ENCODE peak calls at places on chromosomes 7 and 10, in nine cellular contexts. H is heart left ventricle, A is prostate gland, Y is suprapubic skin, K is uterus, T is NB4, E is A549, Z is IMR-90, W is right lobe of liver. L is an unnamed sample.

GRCh38 chr7:138126928-138127327 is 50.7 kb downstream of the AKR1D1 start:
- DNase-seq in H (no peak), A (no peak), Y (no peak), K (no peak), T (no peak), E (no peak), Z (no peak), W (no peak), L (no peak)

GRCh38 chr7:69342154-69342884 is 256.0 kb upstream of the AUTS2 start:
- DNase-seq in H (no peak), A (no peak), Y (no peak), K (no peak), T (no peak), E (no peak), Z (no peak), W (peak), L (no peak)

GRCh38 chr10:37685741-37686683 is 171.4 kb downstream of the ZNF248 start:
- DNase-seq in H (no peak), A (no peak), Y (no peak), K (no peak), T (no peak), E (no peak), Z (no peak), W (no peak), L (no peak)

GRCh38 chr7:47783456-47784240 is 164.6 kb downstream of the PKD1L1 start:
- DNase-seq in H (no peak), A (no peak), Y (no peak), K (peak), T (no peak), E (peak), Z (peak), W (no peak), L (peak)

GRCh38 chr7:155660059-155660757 is 15.7 kb downstream of the RBM33 start:
- DNase-seq in H (no peak), A (no peak), Y (no peak), K (no peak), T (peak), E (no peak), Z (peak), W (no peak), L (no peak)

GRCh38 chr10:2979267-2979660 is 88.1 kb upstream of the PFKP start:
- DNase-seq in H (no peak), A (no peak), Y (no peak), K (no peak), T (peak), E (no peak), Z (peak), W (no peak), L (peak)

GRCh38 chr7:101933685-101934084 is 116.3 kb downstream of the CUX1 start:
- DNase-seq in H (no peak), A (no peak), Y (no peak), K (no peak), T (no peak), E (no peak), Z (no peak), W (no peak), L (no peak)

GRCh38 chr7:43303740-43304241 is 191.3 kb downstream of the HECW1 start:
- DNase-seq in H (no peak), A (no peak), Y (no peak), K (no peak), T (no peak), E (no peak), Z (peak), W (no peak), L (no peak)

GRCh38 chr10:93916257-93917063 is 22.7 kb downstream of the SLC35G1 start:
- DNase-seq in H (no peak), A (no peak), Y (no peak), K (no peak), T (peak), E (peak), Z (peak), W (no peak), L (no peak)
- TF ChIP-seq CTCF in H (peak), A (no peak), Y (no peak), K (peak), T (peak), E (peak), Z (peak), W (peak), L (peak)

GRCh38 chr7:120950539-120951308 is at the start of gene ING3:
- DNase-seq in H (peak), A (peak), Y (peak), K (peak), T (peak), E (peak), Z (peak), W (peak), L (peak)
- TF ChIP-seq POLR2A in H (peak), A (peak), Y (no peak), K (peak), T (peak), E (peak), Z (peak), W (peak), L (peak)

GRCh38 chr7:80921130-80921529 is 2.3 kb upstream of the SEMA3C start:
- DNase-seq in H (no peak), A (peak), Y (no peak), K (no peak), T (no peak), E (no peak), Z (no peak), W (no peak), L (no peak)

GRCh38 chr7:80922254-80923049 is 3.6 kb upstream of the SEMA3C start:
- DNase-seq in H (no peak), A (peak), Y (no peak), K (no peak), T (no peak), E (no peak), Z (no peak), W (no peak), L (no peak)

GRCh38 chr7:80924090-80924489 is 5.2 kb upstream of the SEMA3C start:
- DNase-seq in H (no peak), A (peak), Y (no peak), K (no peak), T (no peak), E (no peak), Z (no peak), W (no peak), L (no peak)

GRCh38 chr7:80918909-80919721 is at the start of gene SEMA3C:
- DNase-seq in H (peak), A (peak), Y (peak), K (peak), T (peak), E (peak), Z (peak), W (peak), L (peak)

GRCh38 chr7:80923211-80923612 is 4.4 kb upstream of the SEMA3C start:
- DNase-seq in H (no peak), A (no peak), Y (no peak), K (no peak), T (no peak), E (no peak), Z (no peak), W (no peak), L (no peak)
- H3K4me3 ChIP-seq in H (no peak), A (no peak), Y (no peak), K (no peak), T (no peak), E (no peak), Z (no peak), W (no peak), L (no peak)

DNA sequence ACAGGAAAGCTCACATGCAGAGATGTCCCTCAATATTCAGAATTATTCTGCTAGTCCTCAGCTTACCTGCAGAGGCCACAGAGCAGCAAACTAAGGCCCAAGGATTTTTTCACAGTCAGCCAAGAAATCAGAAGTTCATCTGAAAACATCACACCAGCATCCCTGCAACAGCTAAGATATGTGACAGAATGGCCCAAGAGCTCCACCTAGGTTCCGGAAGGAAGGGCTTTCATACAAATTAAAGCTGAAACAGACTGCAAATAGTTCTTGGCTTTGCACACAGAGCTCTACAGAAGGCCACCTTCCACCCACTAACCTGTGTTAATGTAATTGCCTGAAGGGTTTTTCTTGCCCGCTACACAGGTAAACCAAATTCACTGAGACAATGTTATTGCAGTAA is 438.8 kb upstream of the C7orf33 start:
- DNase-seq in H (no peak), A (no peak), Y (no peak), K (no peak), T (no peak), E (no peak), Z (no peak), W (no peak), L (no peak)
- TF ChIP-seq CTCF in H (no peak), A (no peak), Y (no peak), K (no peak), T (no peak), E (no peak), Z (no peak), W (no peak), L (no peak)

DNA sequence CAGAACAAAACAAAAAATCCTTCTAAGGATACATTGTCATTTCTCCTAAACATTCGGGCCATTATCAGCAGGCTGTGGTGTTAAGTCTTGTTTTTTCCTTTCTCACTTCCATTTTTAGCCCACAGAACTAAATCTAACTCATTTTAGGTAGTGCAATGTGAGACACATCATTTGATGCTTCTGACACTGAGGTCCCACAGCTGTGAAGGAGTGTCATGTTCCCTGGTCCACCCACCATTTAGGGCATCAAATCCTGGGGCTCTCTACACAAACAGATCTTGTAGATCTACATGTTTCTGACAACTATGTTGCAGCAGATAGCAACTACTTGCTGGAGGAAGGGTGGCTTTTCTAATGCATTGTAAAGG is 232.5 kb upstream of the IGFBP3 start:
- DNase-seq in H (no peak), A (no peak), Y (no peak), K (no peak), T (no peak), E (no peak), Z (no peak), W (no peak), L (no peak)
- TF ChIP-seq POLR2A in H (no peak), A (no peak), Y (no peak), K (no peak), T (no peak), E (no peak), Z (no peak), W (no peak), L (no peak)

GRCh38 chr10:46285966-46286620 is 704 bp upstream of the ANTXRL start:
- DNase-seq in H (peak), A (no peak), Y (peak), K (peak), T (no peak), E (no peak), Z (no peak), W (peak), L (no peak)

GRCh38 chr10:46286991-46287693 is at the start of gene ANTXRL:
- DNase-seq in H (no peak), A (no peak), Y (peak), K (peak), T (no peak), E (no peak), Z (no peak), W (peak), L (no peak)

GRCh38 chr10:46284286-46285229 is 2.2 kb upstream of the ANTXRL start:
- DNase-seq in H (peak), A (peak), Y (peak), K (peak), T (peak), E (peak), Z (peak), W (peak), L (peak)

GRCh38 chr10:46283945-46284285 is 2.9 kb upstream of the ANTXRL start:
- DNase-seq in H (no peak), A (no peak), Y (peak), K (no peak), T (no peak), E (no peak), Z (no peak), W (peak), L (no peak)

GRCh38 chr10:46285300-46285699 is 1.5 kb upstream of the ANTXRL start:
- DNase-seq in H (peak), A (no peak), Y (peak), K (no peak), T (no peak), E (no peak), Z (no peak), W (peak), L (no peak)
- H3K4me3 ChIP-seq in H (peak), A (peak), Y (peak), K (peak), T (peak), E (peak), Z (peak), W (no peak), L (peak)

GRCh38 chr10:44958196-44958896 is 1.3 kb upstream of the RASSF4 start:
- DNase-seq in H (peak), A (no peak), Y (no peak), K (no peak), T (no peak), E (no peak), Z (peak), W (peak), L (peak)

GRCh38 chr10:44955408-44956070 is 4.1 kb upstream of the RASSF4 start:
- DNase-seq in H (peak), A (no peak), Y (peak), K (peak), T (no peak), E (no peak), Z (no peak), W (peak), L (peak)

GRCh38 chr10:44956176-44956575 is 3.4 kb upstream of the RASSF4 start:
- DNase-seq in H (peak), A (no peak), Y (no peak), K (no peak), T (no peak), E (no peak), Z (no peak), W (peak), L (peak)

GRCh38 chr10:44958897-44959242 is 732 bp upstream of the RASSF4 start:
- DNase-seq in H (no peak), A (no peak), Y (no peak), K (no peak), T (no peak), E (no peak), Z (no peak), W (no peak), L (no peak)

GRCh38 chr10:44956717-44957706 is 2.6 kb upstream of the RASSF4 start:
- DNase-seq in H (no peak), A (no peak), Y (no peak), K (no peak), T (no peak), E (no peak), Z (no peak), W (peak), L (no peak)
- TF ChIP-seq CTCF in H (no peak), A (no peak), Y (no peak), K (no peak), T (no peak), E (no peak), Z (no peak), W (no peak), L (no peak)

L was measured in tibial nerve.